ENCODE peak calls at places on chromosomes 13 and 19, in six cellular contexts. J, U, E, P, A and B are unnamed samples.

GRCh38 chr13:44668707-44669106 is 92.6 kb upstream of the TSC22D1 start:
- DNase-seq in J (no peak), U (peak), E (no peak), P (no peak), A (no peak), B (no peak)

GRCh38 chr13:36193151-36193855 is 21.1 kb downstream of the SOHLH2 start:
- DNase-seq in J (no peak), U (no peak), E (peak), P (no peak), A (no peak), B (peak)

GRCh38 chr19:12872941-12873890 is 8.0 kb downstream of the DNASE2 start:
- DNase-seq in J (no peak), U (peak), E (peak), P (no peak), A (peak), B (peak)

GRCh38 chr19:18290250-18291018 is 9.0 kb upstream of the JUND start:
- DNase-seq in J (no peak), U (peak), E (no peak), P (no peak), A (no peak), B (no peak)

GRCh38 chr13:24106429-24106828 is 54.1 kb upstream of the SPATA13 start:
- DNase-seq in J (no peak), U (no peak), E (no peak), P (no peak), A (no peak), B (no peak)

GRCh38 chr19:21604351-21604926 is 99.0 kb downstream of the ZNF429 start:
- DNase-seq in J (no peak), U (peak), E (peak), P (no peak), A (no peak), B (no peak)

GRCh38 chr19:57171551-57172081 is 4.3 kb upstream of the DUXA start:
- DNase-seq in J (peak), U (peak), E (peak), P (peak), A (peak), B (peak)

GRCh38 chr13:99870541-99870940 is 101.0 kb downstream of the ZIC5 start:
- DNase-seq in J (no peak), U (no peak), E (no peak), P (no peak), A (no peak), B (no peak)

GRCh38 chr19:19010551-19010950 is 22.8 kb downstream of the SUGP2 start:
- DNase-seq in J (no peak), U (no peak), E (no peak), P (no peak), A (no peak), B (no peak)

GRCh38 chr13:40664100-40665060 is 2.1 kb downstream of the FOXO1 start:
- DNase-seq in J (peak), U (no peak), E (peak), P (no peak), A (peak), B (peak)

GRCh38 chr13:31476753-31477152 is 262.6 kb upstream of the RXFP2 start:
- DNase-seq in J (no peak), U (no peak), E (peak), P (no peak), A (no peak), B (no peak)

GRCh38 chr13:97256343-97256783 is 34.2 kb downstream of the MBNL2 start:
- DNase-seq in J (no peak), U (peak), E (peak), P (no peak), A (no peak), B (peak)

GRCh38 chr19:7152568-7152967 is 83.1 kb downstream of the ZNF557 start:
- DNase-seq in J (no peak), U (no peak), E (peak), P (no peak), A (peak), B (no peak)

GRCh38 chr19:49672131-49672919 is 4.7 kb upstream of the PRMT1 start:
- DNase-seq in J (no peak), U (peak), E (peak), P (peak), A (peak), B (peak)

GRCh38 chr13:20121154-20121515 is 39.7 kb downstream of the GJA3 start:
- DNase-seq in J (no peak), U (no peak), E (no peak), P (no peak), A (no peak), B (no peak)

GRCh38 chr13:94176576-94176975 is 302.9 kb downstream of the DCT start:
- DNase-seq in J (no peak), U (no peak), E (no peak), P (no peak), A (no peak), B (no peak)

GRCh38 chr13:48505597-48506091 is 27.2 kb downstream of the RCBTB2 start:
- DNase-seq in J (no peak), U (peak), E (peak), P (no peak), A (no peak), B (no peak)

GRCh38 chr13:91185294-91185863 is 162.1 kb upstream of the MIR17HG start:
- DNase-seq in J (no peak), U (peak), E (peak), P (no peak), A (no peak), B (no peak)

GRCh38 chr13:26230703-26231102 is 8.6 kb upstream of the RNF6 start:
- DNase-seq in J (no peak), U (no peak), E (no peak), P (no peak), A (no peak), B (no peak)

GRCh38 chr19:15101479-15102082 is 5.6 kb upstream of the SYDE1 start:
- DNase-seq in J (no peak), U (peak), E (peak), P (no peak), A (peak), B (peak)

GRCh38 chr13:36447501-36447900 is 15.2 kb downstream of the CCNA1 start:
- DNase-seq in J (no peak), U (no peak), E (no peak), P (no peak), A (no peak), B (no peak)

GRCh38 chr19:10368101-10368803 is 12.1 kb downstream of the TYK2 start:
- DNase-seq in J (no peak), U (no peak), E (no peak), P (no peak), A (no peak), B (no peak)

GRCh38 chr19:49590971-49591730 is at the start of gene PRR12:
- DNase-seq in J (peak), U (peak), E (peak), P (no peak), A (peak), B (peak)

GRCh38 chr19:47095707-47096704 is 17.6 kb downstream of the ZC3H4 start:
- DNase-seq in J (no peak), U (no peak), E (no peak), P (no peak), A (no peak), B (no peak)

GRCh38 chr19:3336680-3337523 is 29.5 kb upstream of the NFIC start:
- DNase-seq in J (no peak), U (peak), E (no peak), P (no peak), A (no peak), B (no peak)

GRCh38 chr19:45402469-45403070 is 2.3 kb downstream of the PPP1R13L start:
- DNase-seq in J (no peak), U (no peak), E (peak), P (no peak), A (peak), B (peak)

GRCh38 chr13:27825153-27825552 is 32.9 kb downstream of the GSX1 start:
- DNase-seq in J (no peak), U (no peak), E (no peak), P (no peak), A (no peak), B (no peak)

GRCh38 chr13:94192576-94192975 is 286.9 kb downstream of the DCT start:
- DNase-seq in J (peak), U (peak), E (peak), P (no peak), A (peak), B (no peak)

GRCh38 chr19:13091400-13092161 is 11.1 kb downstream of the LYL1 start:
- DNase-seq in J (no peak), U (peak), E (peak), P (no peak), A (peak), B (no peak)

GRCh38 chr13:111404746-111405145 is 84.3 kb downstream of the TEX29 start:
- DNase-seq in J (no peak), U (no peak), E (no peak), P (no peak), A (no peak), B (no peak)

GRCh38 chr19:764301-764700 is 13.4 kb downstream of the MISP start:
- DNase-seq in J (no peak), U (no peak), E (no peak), P (no peak), A (no peak), B (no peak)

DNA sequence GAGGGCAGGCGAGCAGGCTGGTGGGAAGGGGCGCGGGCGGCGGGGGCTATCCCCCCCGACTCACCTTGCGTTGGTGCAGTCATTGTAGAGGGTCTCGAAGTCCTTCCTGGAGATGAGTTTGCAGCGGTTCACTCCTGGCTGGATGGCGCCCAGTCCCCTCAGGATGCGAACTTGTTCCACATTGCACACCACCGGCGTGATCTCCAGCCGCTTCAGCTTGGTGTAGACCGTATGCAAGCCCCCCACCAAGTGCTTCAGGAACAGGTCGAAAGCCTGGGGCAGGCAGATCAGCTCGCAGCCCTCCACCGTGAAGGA is 1.2 kb downstream of the DACH1 start:
- DNase-seq in J (no peak), U (no peak), E (peak), P (no peak), A (peak), B (no peak)
- H3K23ac ChIP-seq in J (peak), U (peak), E (peak), P (no peak), A (no peak), B (no peak)

DNA sequence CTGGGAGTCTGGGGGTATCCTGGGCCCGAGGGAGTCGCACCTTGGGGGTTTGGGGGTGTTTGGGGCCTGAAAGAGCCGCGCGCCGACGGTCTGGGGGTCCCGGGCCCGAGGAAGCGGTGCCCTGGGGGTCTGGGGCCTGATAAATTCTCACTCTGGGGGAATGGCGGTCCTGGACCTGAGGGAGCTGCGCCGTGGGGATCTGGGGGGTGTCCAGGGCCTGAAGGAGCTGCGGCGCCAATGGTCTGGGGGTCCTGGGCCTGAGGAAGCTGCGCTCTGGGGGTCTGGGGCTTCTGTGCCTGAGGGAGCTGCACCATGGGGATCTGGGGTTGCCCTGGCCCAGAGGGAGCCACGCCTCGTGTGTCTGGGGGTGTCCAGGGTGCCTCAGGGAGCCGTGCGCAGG is 914 bp downstream of the HDGFL2 start:
- DNase-seq in J (no peak), U (no peak), E (no peak), P (no peak), A (no peak), B (no peak)
- H3K23ac ChIP-seq in J (peak), U (peak), E (no peak), P (no peak), A (no peak), B (no peak)

GRCh38 chr19:11814707-11815050 is 606 bp downstream of the ZNF440 start:
- DNase-seq in J (no peak), U (peak), E (peak), P (no peak), A (peak), B (peak)

DNA sequence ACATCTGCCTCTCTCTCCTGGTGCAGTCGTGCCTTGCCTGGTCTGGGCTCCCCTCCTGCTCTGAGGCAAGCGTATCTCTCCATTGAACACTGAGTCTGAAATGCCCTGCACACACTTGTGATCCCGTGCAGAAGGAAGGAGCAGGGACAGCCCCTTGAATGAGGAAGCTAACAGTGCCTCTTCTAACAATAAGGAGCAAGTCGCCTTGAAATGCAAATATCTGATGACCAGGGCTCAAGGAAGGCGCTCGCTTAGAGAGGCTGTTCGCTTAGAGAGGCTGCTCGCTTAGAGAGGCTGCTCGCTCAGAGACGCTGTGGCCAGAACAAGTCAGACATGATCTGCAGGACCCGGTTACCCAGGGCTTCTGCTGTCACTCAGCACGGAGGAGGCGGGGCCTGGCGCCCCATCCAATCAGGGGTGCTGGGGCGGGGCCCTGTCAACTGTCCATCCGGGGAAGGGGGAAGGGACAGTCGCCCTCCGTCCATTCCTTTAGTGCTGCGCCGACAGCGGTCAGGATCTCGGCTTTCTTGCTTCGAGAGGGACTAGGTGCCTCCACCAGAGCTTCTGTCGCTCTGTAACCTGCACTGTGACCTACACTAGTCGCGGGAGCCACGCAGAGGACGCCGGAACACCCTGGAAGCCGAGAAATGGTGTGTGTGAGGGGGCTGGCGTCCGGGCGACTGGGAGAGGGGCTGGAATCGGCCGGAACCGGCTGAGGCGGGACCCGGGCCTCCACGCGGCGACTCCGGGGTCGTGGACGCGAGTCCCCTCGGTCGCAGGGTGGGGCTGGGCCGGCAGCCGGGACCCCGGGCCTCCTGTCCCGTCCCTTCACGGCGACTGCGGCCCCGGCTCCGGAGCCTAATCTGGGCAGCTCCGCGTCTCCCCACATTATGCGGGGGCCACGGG is at the start of gene ZNF440:
- DNase-seq in J (peak), U (peak), E (peak), P (peak), A (peak), B (peak)
- H3K23ac ChIP-seq in J (peak), U (peak), E (no peak), P (no peak), A (no peak), B (no peak)

GRCh38 chr13:29594710-29595379 is 643 bp downstream of the SLC7A1 start:
- DNase-seq in J (peak), U (peak), E (peak), P (no peak), A (no peak), B (peak)
- H3K23ac ChIP-seq in J (peak), U (peak), E (peak), P (no peak), A (no peak), B (no peak)